ENCODE peak calls at places on chromosomes 1 and 21, in five cellular contexts. X, P, Z, J and N are unnamed samples.

GRCh38 chr1:207181838-207182237 is 77.8 kb downstream of the C4BPA start:
- DNase-seq in P (no peak), X (no peak), Z (no peak), J (no peak), N (no peak)

GRCh38 chr1:89607156-89607555 is 25.8 kb upstream of the LRRC8C start:
- DNase-seq in P (no peak), X (peak), Z (no peak), J (no peak), N (no peak)

GRCh38 chr1:150256549-150257341 is 829 bp upstream of the CA14 start:
- DNase-seq in P (no peak), X (no peak), J (no peak), Z (no peak), N (no peak)

GRCh38 chr1:46198026-46198826 is at the start of gene POMGNT1:
- DNase-seq in X (peak), Z (peak), P (peak), J (peak), N (peak)

GRCh38 chr1:60906039-60906438 is 176.3 kb upstream of the NFIA start:
- DNase-seq in Z (no peak), J (no peak), P (no peak), X (no peak), N (no peak)

GRCh38 chr1:44802306-44803061 is 2.3 kb downstream of the PLK3 start:
- DNase-seq in P (no peak), Z (no peak), X (no peak), J (no peak), N (peak)

GRCh38 chr1:59520194-59520593 is 223.3 kb downstream of the FGGY start:
- DNase-seq in P (no peak), J (no peak), X (no peak), Z (no peak), N (no peak)

GRCh38 chr1:31987231-31987630 is 26.4 kb upstream of the KHDRBS1 start:
- DNase-seq in Z (no peak), X (no peak), P (no peak), J (no peak), N (no peak)

GRCh38 chr21:17590443-17590842 is 22.3 kb downstream of the BTG3 start:
- DNase-seq in Z (no peak), P (no peak), J (no peak), X (no peak), N (no peak)

GRCh38 chr1:147451628-147452027 is 89.7 kb upstream of the BCL9 start:
- DNase-seq in P (no peak), Z (no peak), X (no peak), J (no peak), N (no peak)

GRCh38 chr1:54716299-54717047 is 812 bp downstream of the TTC4 start:
- DNase-seq in P (no peak), X (no peak), J (no peak), Z (no peak), N (no peak)

GRCh38 chr1:41658444-41659158 is 174.1 kb upstream of the EDN2 start:
- DNase-seq in X (no peak), Z (no peak), P (peak), J (no peak), N (peak)

GRCh38 chr1:47216278-47217059 is 15.6 kb downstream of the TAL1 start:
- DNase-seq in Z (no peak), J (no peak), P (no peak), X (no peak), N (no peak)

GRCh38 chr1:226656601-226657277 is 82.3 kb downstream of the ITPKB start:
- DNase-seq in X (peak), P (peak), J (peak), Z (peak), N (no peak)

GRCh38 chr1:212515329-212515760 is 82.6 kb downstream of the NENF start:
- DNase-seq in Z (no peak), P (no peak), X (no peak), J (no peak), N (no peak)

GRCh38 chr1:53956308-53957168 is 10.4 kb downstream of the LRRC42 start:
- DNase-seq in X (no peak), P (no peak), J (no peak), Z (peak), N (no peak)

GRCh38 chr21:44953628-44954021 is 13.8 kb downstream of the SLX9 start:
- DNase-seq in Z (no peak), P (no peak), J (no peak), X (no peak), N (no peak)

GRCh38 chr1:212456166-212456528 is 23.4 kb downstream of the NENF start:
- DNase-seq in X (no peak), Z (no peak), J (no peak), P (no peak), N (no peak)

GRCh38 chr1:106768501-106768900 is 288.0 kb upstream of the PRMT6 start:
- DNase-seq in J (no peak), P (no peak), X (no peak), Z (no peak), N (no peak)

GRCh38 chr1:17075470-17076255 is 21.8 kb upstream of the SDHB start:
- DNase-seq in P (peak), X (no peak), J (peak), Z (no peak), N (no peak)

GRCh38 chr1:160748182-160748876 is 9.3 kb downstream of the SLAMF7 start:
- DNase-seq in X (no peak), Z (no peak), P (no peak), J (no peak), N (no peak)

GRCh38 chr1:244833734-244834595 is 1.5 kb upstream of the COX20 start:
- DNase-seq in Z (peak), X (peak), P (peak), J (peak), N (peak)

GRCh38 chr1:211613108-211613947 is 34.4 kb upstream of the SLC30A1 start:
- DNase-seq in J (peak), Z (no peak), P (peak), X (no peak), N (no peak)

GRCh38 chr1:201379733-201380242 is 2.3 kb upstream of the TNNT2 start:
- DNase-seq in X (no peak), P (no peak), J (no peak), Z (no peak), N (no peak)

GRCh38 chr1:210625715-210626114 is 297.0 kb downstream of the HHAT start:
- DNase-seq in J (no peak), X (no peak), P (no peak), Z (no peak), N (no peak)

GRCh38 chr1:223500560-223501425 is 107.6 kb downstream of the CCDC185 start:
- DNase-seq in X (no peak), J (no peak), Z (peak), P (peak), N (no peak)

GRCh38 chr1:203173566-203173965 is 2.1 kb downstream of the MYBPH start:
- DNase-seq in J (no peak), P (no peak), Z (no peak), X (no peak), N (no peak)

GRCh38 chr1:178344513-178345077 is 152.2 kb downstream of the CLEC20A start:
- DNase-seq in Z (no peak), X (no peak), P (peak), J (peak), N (no peak)

GRCh38 chr1:36133484-36133883 is 8.5 kb upstream of the COL8A2 start:
- DNase-seq in X (no peak), P (peak), Z (no peak), J (no peak), N (no peak)

GRCh38 chr1:9229549-9229948 is 5.0 kb upstream of the H6PD start:
- DNase-seq in J (no peak), Z (no peak), X (no peak), P (no peak), N (no peak)

GRCh38 chr1:111832521-111833155 is 76.9 kb downstream of the DDX20 start:
- DNase-seq in P (no peak), J (no peak), X (no peak), Z (no peak), N (no peak)